ENCODE peak calls at places on chromosomes 7 and 10, in eight cellular contexts. I is lower lobe of right lung, O is psoas muscle, F is pancreas, U is A549, Y is BE2C, M is Karpas-422, S is thoracic aorta. L is an unnamed sample. For H3K4me1, the result is how much of the 10 kb centered on the place peaks cover.

GRCh38 chr7:117285821-117286220 is 37.0 kb downstream of the WNT2 start:
- DNase-seq in M (no peak), I (no peak), U (no peak), Y (no peak), F (no peak), S (no peak), O (no peak), L (no peak)

GRCh38 chr10:132575320-132576201 is 38.0 kb downstream of the INPP5A start:
- DNase-seq in S (no peak), I (no peak), O (no peak), Y (no peak), M (no peak), U (peak), F (no peak), L (no peak)

GRCh38 chr10:86932674-86933073 is 24.7 kb downstream of the MMRN2 start:
- DNase-seq in U (no peak), I (no peak), Y (no peak), S (no peak), F (no peak), O (no peak), M (no peak), L (no peak)

GRCh38 chr10:15370212-15370740 is 813 bp downstream of the FAM171A1 start:
- DNase-seq in O (peak), F (peak), Y (peak), M (no peak), U (no peak), I (no peak), S (no peak), L (peak)

GRCh38 chr7:107075863-107076574 is 31.5 kb downstream of the PRKAR2B start:
- DNase-seq in F (no peak), I (no peak), S (no peak), M (no peak), Y (no peak), O (no peak), U (no peak), L (no peak)

GRCh38 chr10:42112331-42113157 is 525.8 kb downstream of the ZNF33B start:
- DNase-seq in Y (no peak), S (no peak), U (no peak), I (peak), F (peak), M (no peak), O (no peak), L (no peak)

GRCh38 chr10:3424102-3424803 is 251.7 kb upstream of the PITRM1 start:
- DNase-seq in U (no peak), S (no peak), O (peak), F (no peak), M (no peak), Y (peak), I (peak), L (no peak)

GRCh38 chr7:90850516-90850915 is 254.4 kb downstream of the CDK14 start:
- DNase-seq in O (no peak), F (no peak), I (no peak), M (peak), Y (no peak), S (no peak), U (no peak), L (no peak)

GRCh38 chr10:31490858-31491504 is 172.0 kb downstream of the ZEB1 start:
- DNase-seq in Y (peak), U (peak), F (no peak), M (peak), S (no peak), O (no peak), I (no peak), L (peak)

GRCh38 chr10:73095479-73096021 is 1.1 kb downstream of the P4HA1 start:
- DNase-seq in U (peak), F (no peak), Y (peak), I (peak), S (no peak), M (peak), O (peak), L (peak)

GRCh38 chr7:105352018-105352612 is 36.6 kb downstream of the SRPK2 start:
- DNase-seq in O (peak), F (no peak), I (peak), Y (no peak), U (no peak), S (no peak), M (peak), L (peak)

GRCh38 chr7:42812779-42813178 is 99.1 kb downstream of the C7orf25 start:
- DNase-seq in I (no peak), S (no peak), F (no peak), O (no peak), U (no peak), Y (no peak), M (no peak), L (no peak)

GRCh38 chr7:131607291-131608111 is 51.1 kb upstream of the PODXL start:
- DNase-seq in F (no peak), S (no peak), I (no peak), Y (no peak), M (no peak), O (no peak), U (no peak), L (no peak)

GRCh38 chr7:76040126-76040525 is 7.7 kb downstream of the STYXL1 start:
- DNase-seq in M (no peak), O (no peak), S (no peak), U (no peak), I (no peak), Y (no peak), F (peak), L (no peak)

DNA sequence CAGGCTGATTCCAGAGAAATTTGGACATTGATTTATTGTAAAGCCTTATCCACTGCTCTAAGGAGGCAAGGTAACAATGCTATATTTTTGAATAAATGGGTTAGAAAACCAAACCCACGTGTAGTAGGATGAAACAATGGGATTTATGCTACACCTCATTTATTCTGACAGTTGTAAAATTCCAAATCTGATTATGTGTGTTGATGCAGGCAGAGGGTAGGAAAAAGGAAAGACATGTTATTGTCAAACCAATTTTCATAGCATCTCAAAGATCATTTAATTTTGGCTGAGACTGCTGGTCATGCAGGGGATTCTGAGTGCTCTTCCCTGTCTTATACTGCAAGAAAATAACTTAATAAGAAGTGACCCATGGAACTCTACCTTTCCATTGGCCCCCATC is 1219.9 kb upstream of the SORCS1 start:
- DNase-seq in U (no peak), S (no peak), M (no peak), O (no peak), I (no peak), F (no peak), Y (no peak), L (no peak)
- H3K4me1 ChIP-seq in U (under half), S (under half), M (under half), O (under half), I (under half), F (under half), Y (under half), L (under half)

DNA sequence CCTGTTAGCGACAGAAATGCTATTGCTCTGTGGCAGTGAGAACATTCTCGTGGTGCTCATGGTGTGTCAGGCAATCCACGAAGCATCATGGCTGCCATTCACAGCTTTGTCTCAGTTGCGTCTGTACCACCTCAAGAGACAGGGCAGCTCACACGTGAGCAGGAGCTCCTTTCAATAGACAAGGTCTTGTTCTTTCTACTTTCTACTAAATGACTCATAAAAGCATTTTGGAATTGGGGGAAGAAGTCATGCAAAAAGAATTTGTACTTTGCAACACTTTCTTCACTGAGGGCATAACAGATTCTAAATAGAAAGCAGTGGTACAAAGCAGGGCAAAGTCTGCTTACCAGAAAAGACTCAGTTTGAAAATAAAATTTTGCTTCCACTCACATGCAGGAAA is 638.5 kb downstream of the PHTF2 start:
- DNase-seq in F (no peak), I (no peak), S (no peak), Y (no peak), U (no peak), O (no peak), M (no peak), L (no peak)
- H3K4me3 ChIP-seq in F (no peak), I (no peak), S (peak), Y (no peak), U (no peak), O (no peak), M (no peak), L (no peak)

GRCh38 chr10:96560489-96560888 is 26.3 kb downstream of the TM9SF3 start:
- DNase-seq in O (no peak), S (no peak), Y (no peak), F (no peak), I (no peak), U (no peak), M (no peak), L (no peak)
- H3K4me1 ChIP-seq in O (under half), S (under half), Y (under half), F (under half), I (under half), U (under half), M (under half), L (under half)

GRCh38 chr7:15686209-15686956 is at the start of gene MEOX2:
- DNase-seq in O (peak), M (no peak), S (no peak), U (peak), Y (no peak), I (peak), F (peak), L (no peak)
- H3K4me3 ChIP-seq in O (peak), M (no peak), S (peak), U (peak), Y (no peak), I (peak), F (peak), L (no peak)

GRCh38 chr10:21498977-21499376 is 26.5 kb downstream of the SKIDA1 start:
- DNase-seq in U (no peak), O (no peak), I (no peak), M (no peak), S (no peak), F (no peak), Y (no peak), L (no peak)
- H3K4me1 ChIP-seq in U (under half), O (under half), I (under half), M (under half), S (under half), F (under half), Y (under half), L (under half)

DNA sequence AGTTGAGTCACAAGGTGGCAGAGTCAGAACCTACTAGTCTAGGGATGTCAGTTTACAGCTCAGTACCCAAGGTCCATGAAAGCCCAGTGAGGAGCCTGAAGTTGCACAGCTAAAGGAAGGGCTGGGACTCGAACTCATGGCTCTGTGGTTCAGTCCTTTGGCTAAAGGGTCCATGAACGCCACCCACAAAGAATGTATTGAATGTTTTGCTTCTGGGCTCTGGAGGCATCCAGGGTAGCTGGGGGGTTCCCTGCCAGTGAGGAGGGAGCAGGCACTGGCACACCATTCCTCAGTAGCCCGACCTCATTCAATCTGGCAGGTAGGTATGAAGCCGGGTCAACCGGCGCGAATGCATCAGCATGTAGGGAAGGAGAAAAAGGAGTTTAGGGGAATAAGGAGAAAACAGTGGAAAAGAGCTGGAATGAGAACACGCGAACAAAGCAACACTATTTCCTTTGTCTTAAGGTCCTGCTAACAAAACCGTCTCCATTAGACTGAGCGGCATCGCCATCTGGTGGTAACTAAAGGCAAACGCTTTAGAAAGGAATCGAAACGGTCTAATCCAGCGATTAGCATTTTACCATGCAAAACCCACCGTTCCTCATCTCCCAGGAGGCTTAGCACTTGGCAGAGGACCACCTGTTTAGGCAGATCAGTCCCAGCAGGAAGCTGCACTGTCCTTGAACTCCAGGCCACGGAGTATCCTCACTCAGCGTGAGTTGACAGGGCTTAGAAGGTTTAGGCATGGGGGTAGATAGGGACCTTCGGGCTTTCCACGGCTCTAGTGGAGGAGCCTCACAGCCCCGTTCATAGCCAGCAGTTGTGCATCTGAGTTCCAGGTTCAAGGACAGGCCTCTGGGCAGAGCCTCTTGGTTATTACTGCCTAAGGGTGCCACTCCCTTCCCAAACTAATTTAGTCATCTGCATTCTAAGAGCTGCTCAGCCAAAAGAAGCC is 122.8 kb downstream of the UBE2H start:
- DNase-seq in I (peak), S (no peak), F (no peak), M (peak), U (peak), Y (peak), O (peak), L (peak)
- H3K4me3 ChIP-seq in I (peak), S (peak), F (no peak), M (peak), U (peak), Y (peak), O (peak), L (no peak)

GRCh38 chr7:100794741-100795140 is 32.6 kb downstream of the EPHB4 start:
- DNase-seq in I (no peak), O (no peak), S (no peak), U (no peak), Y (no peak), M (no peak), F (no peak), L (no peak)

GRCh38 chr7:100799037-100799896 is 28.1 kb downstream of the EPHB4 start:
- DNase-seq in M (peak), O (peak), F (peak), I (peak), S (no peak), U (peak), Y (peak), L (peak)

GRCh38 chr7:100789055-100789454 is 38.3 kb downstream of the EPHB4 start:
- DNase-seq in S (no peak), U (no peak), I (no peak), M (no peak), O (no peak), Y (no peak), F (no peak), L (no peak)

GRCh38 chr7:100791881-100792666 is 35.2 kb downstream of the EPHB4 start:
- DNase-seq in Y (peak), U (no peak), M (no peak), S (no peak), F (peak), I (no peak), O (no peak), L (no peak)

GRCh38 chr7:100793806-100794660 is 33.3 kb downstream of the EPHB4 start:
- DNase-seq in M (no peak), S (no peak), U (no peak), I (no peak), F (no peak), O (no peak), Y (no peak), L (no peak)
- H3K4me1 ChIP-seq in M (under half), S (under half), U (under half), I (under half), F (under half), O (under half), Y (under half), L (under half)

GRCh38 chr10:119031496-119032059 is 2.1 kb downstream of the NANOS1 start:
- DNase-seq in Y (no peak), F (no peak), U (no peak), I (no peak), M (no peak), S (no peak), O (no peak), L (no peak)

GRCh38 chr10:119028900-119029612 is 458 bp upstream of the NANOS1 start:
- DNase-seq in F (peak), S (peak), M (peak), O (peak), I (peak), Y (peak), U (peak), L (peak)

GRCh38 chr10:119026301-119027110 is 3.0 kb upstream of the NANOS1 start:
- DNase-seq in I (no peak), O (no peak), S (no peak), F (no peak), M (no peak), U (no peak), Y (no peak), L (no peak)

GRCh38 chr10:119029613-119030420 is at the start of gene NANOS1:
- DNase-seq in M (no peak), U (peak), I (no peak), Y (peak), S (no peak), O (peak), F (peak), L (peak)

GRCh38 chr10:119030421-119031250 is 1.1 kb downstream of the NANOS1 start:
- DNase-seq in S (no peak), I (peak), M (peak), F (peak), U (peak), Y (peak), O (peak), L (peak)
- H3K4me3 ChIP-seq in S (peak), I (peak), M (peak), F (peak), U (peak), Y (peak), O (peak), L (peak)

DNA sequence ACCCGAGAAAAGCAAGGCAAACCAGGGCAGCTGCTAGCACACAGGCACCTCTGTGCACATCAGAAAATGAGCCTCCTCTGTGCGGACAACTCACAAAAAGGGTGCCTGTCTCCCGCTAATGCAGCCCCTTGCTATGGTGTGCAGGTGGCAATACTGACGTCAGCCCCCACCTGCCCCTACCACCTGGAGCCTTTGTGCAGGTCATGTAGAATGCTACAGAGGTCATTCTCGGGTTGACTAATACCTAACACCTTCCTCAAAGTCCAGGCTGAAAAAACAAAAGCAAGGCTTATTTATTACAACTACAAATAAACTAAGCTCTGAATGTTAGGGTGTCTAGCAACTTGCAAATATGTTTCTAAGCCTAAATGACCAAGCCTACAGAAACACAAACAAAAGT is 13.9 kb downstream of the PIP4K2A start:
- DNase-seq in F (no peak), M (no peak), S (no peak), Y (no peak), O (no peak), I (no peak), U (no peak), L (no peak)
- H3K4me1 ChIP-seq in F (under half), M (under half), S (half or more), Y (under half), O (under half), I (half or more), U (under half), L (half or more)

DNA sequence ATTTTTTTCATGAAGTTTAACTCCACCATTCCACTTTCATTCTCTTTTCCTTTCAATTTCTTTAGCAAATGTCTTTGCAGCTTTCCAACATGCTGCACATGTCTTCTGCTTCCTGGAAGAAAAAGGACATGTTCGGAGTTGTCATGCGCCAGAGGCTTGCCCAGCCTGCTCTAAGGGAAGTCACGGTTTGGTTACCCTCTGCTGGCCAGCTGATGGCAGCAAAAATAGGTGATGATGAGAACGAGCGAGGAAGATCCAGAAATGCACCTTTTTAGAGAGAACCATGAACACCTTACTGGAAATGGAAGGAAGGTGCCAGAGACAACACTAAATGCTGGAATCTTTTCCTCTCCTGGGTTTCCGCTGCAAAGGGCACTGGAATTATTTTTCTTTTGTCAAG is 4.9 kb upstream of the ZSCAN21 start:
- DNase-seq in U (peak), M (no peak), S (no peak), O (no peak), F (no peak), Y (no peak), I (no peak), L (no peak)
- H3K4me3 ChIP-seq in U (no peak), M (no peak), S (no peak), O (no peak), F (no peak), Y (no peak), I (no peak), L (no peak)

L was measured in naive thymus-derived CD4-positive, alpha-beta T cell.